ENCODE peak calls at places on chromosomes 4 and X, in seven cellular contexts. U is transverse colon, B is suprapubic skin, F is uterus, T is GM12892, O is HepG2, R is prostate gland. X is an unnamed sample.

GRCh38 chrX:65463550-65463949 is 71.0 kb downstream of the LAS1L start:
- DNase-seq in O (no peak), U (no peak), T (no peak), R (no peak), F (no peak), B (no peak), X (no peak)

GRCh38 chr4:147736458-147736857 is 4.6 kb downstream of the ARHGAP10 start:
- DNase-seq in U (no peak), O (no peak), F (no peak), R (no peak), T (no peak), B (no peak), X (peak)

GRCh38 chr4:152991361-152991760 is 55.2 kb downstream of the FHDC1 start:
- DNase-seq in B (no peak), F (no peak), U (no peak), T (no peak), O (no peak), R (no peak), X (no peak)

GRCh38 chrX:116272328-116272727 is 101.8 kb downstream of the AGTR2 start:
- DNase-seq in T (no peak), O (no peak), F (no peak), U (peak), B (no peak), R (no peak), X (peak)

GRCh38 chr4:67700119-67700873 is 659 bp downstream of the UBA6 start:
- DNase-seq in O (no peak), R (no peak), T (peak), B (no peak), F (no peak), U (no peak), X (no peak)

GRCh38 chr4:183571350-183572076 is 66.7 kb downstream of the ING2 start:
- DNase-seq in R (peak), O (peak), U (peak), B (no peak), T (no peak), F (no peak), X (no peak)

GRCh38 chr4:156816356-156816755 is 155.2 kb downstream of the PDGFC start:
- DNase-seq in O (no peak), T (no peak), F (no peak), B (no peak), R (no peak), U (no peak), X (no peak)

GRCh38 chr4:2942037-2942531 is 21.1 kb downstream of the NOP14 start:
- DNase-seq in O (no peak), T (no peak), F (no peak), R (no peak), U (peak), B (no peak), X (no peak)

GRCh38 chr4:117941611-117942010 is 92.7 kb upstream of the NDST3 start:
- DNase-seq in O (no peak), T (no peak), R (no peak), B (no peak), F (no peak), U (no peak), X (no peak)

GRCh38 chr4:68869274-68869773 is 53.5 kb downstream of the UGT2B10 start:
- DNase-seq in R (no peak), F (no peak), O (no peak), B (no peak), T (no peak), U (no peak), X (no peak)

GRCh38 chr4:3462790-3463415 is at the start of gene DOK7:
- DNase-seq in T (no peak), B (no peak), F (no peak), U (no peak), O (no peak), R (no peak), X (no peak)

GRCh38 chr4:72864898-72865297 is 204.6 kb downstream of the COX18 start:
- DNase-seq in O (no peak), U (no peak), F (no peak), B (no peak), R (no peak), T (no peak), X (no peak)

GRCh38 chr4:186623546-186623945 is 68.2 kb upstream of the MTNR1A start:
- DNase-seq in F (no peak), T (no peak), O (no peak), U (no peak), B (no peak), R (no peak), X (no peak)

GRCh38 chrX:50697691-50698090 is 116.3 kb downstream of the SHROOM4 start:
- DNase-seq in O (no peak), B (no peak), U (no peak), T (no peak), F (no peak), R (no peak), X (no peak)

GRCh38 chr4:154503598-154503997 is 12.0 kb upstream of the DCHS2 start:
- DNase-seq in T (no peak), B (no peak), R (no peak), U (no peak), O (peak), F (no peak), X (no peak)

GRCh38 chr4:161564230-161564834 is 599.5 kb downstream of the FSTL5 start:
- DNase-seq in R (no peak), B (no peak), F (no peak), U (no peak), O (no peak), T (no peak), X (no peak)

GRCh38 chrX:152915541-152916241 is 17.8 kb downstream of the ZNF185 start:
- DNase-seq in B (no peak), T (peak), R (no peak), F (peak), O (peak), U (no peak), X (peak)

GRCh38 chr4:145566767-145567166 is 52.4 kb upstream of the MMAA start:
- DNase-seq in B (no peak), R (no peak), U (no peak), F (no peak), T (no peak), O (no peak), X (no peak)

GRCh38 chrX:118574666-118575065 is 79.1 kb downstream of the DOCK11 start:
- DNase-seq in O (no peak), B (no peak), T (no peak), R (no peak), U (no peak), F (no peak), X (no peak)

GRCh38 chr4:26857278-26858034 is 3.2 kb upstream of the STIM2 start:
- DNase-seq in T (peak), U (peak), B (peak), O (peak), F (peak), R (peak), X (peak)

GRCh38 chrX:71910526-71911022 is at the start of gene NHSL2:
- DNase-seq in T (no peak), O (no peak), B (no peak), U (no peak), R (no peak), F (peak), X (no peak)

GRCh38 chrX:3226087-3226486 is 120.4 kb downstream of the MXRA5 start:
- DNase-seq in T (no peak), O (no peak), U (no peak), F (no peak), R (no peak), B (no peak), X (no peak)

GRCh38 chr4:139595989-139596679 is 40.1 kb upstream of the SETD7 start:
- DNase-seq in T (no peak), F (no peak), R (no peak), B (peak), U (no peak), O (no peak), X (no peak)

GRCh38 chr4:108683479-108683878 is 33.1 kb downstream of the OSTC start:
- DNase-seq in R (no peak), O (peak), U (no peak), T (no peak), B (no peak), F (no peak), X (no peak)

GRCh38 chr4:188092824-188093223 is 16.6 kb downstream of the TRIML2 start:
- DNase-seq in R (no peak), F (no peak), U (no peak), O (no peak), T (no peak), B (no peak), X (peak)

GRCh38 chr4:122827258-122827887 is 742 bp downstream of the FGF2 start:
- DNase-seq in B (peak), R (no peak), O (no peak), U (peak), F (peak), T (peak), X (no peak)

GRCh38 chrX:138748480-138748879 is 37.0 kb upstream of the FGF13 start:
- DNase-seq in T (no peak), B (no peak), O (no peak), F (no peak), R (no peak), U (no peak), X (no peak)

GRCh38 chrX:138908577-138908976 is 197.1 kb upstream of the FGF13 start:
- DNase-seq in T (no peak), F (no peak), U (no peak), O (no peak), R (no peak), B (no peak), X (no peak)

GRCh38 chr4:31461425-31461824 is 741.3 kb downstream of the PCDH7 start:
- DNase-seq in B (no peak), F (no peak), T (no peak), R (no peak), O (no peak), U (no peak), X (no peak)

GRCh38 chr4:174156239-174156826 is 127.1 kb downstream of the FBXO8 start:
- DNase-seq in R (no peak), B (no peak), O (peak), F (no peak), U (no peak), T (no peak), X (no peak)

GRCh38 chr4:16169491-16169890 is 56.8 kb downstream of the TAPT1 start:
- DNase-seq in O (no peak), B (no peak), T (no peak), U (no peak), R (no peak), F (no peak), X (no peak)

GRCh38 chrX:39613997-39614679 is 483.6 kb downstream of the BCOR start:
- DNase-seq in F (no peak), U (peak), O (no peak), B (no peak), T (peak), R (no peak), X (no peak)

GRCh38 chr4:155578726-155579385 is 87.8 kb upstream of the GUCY1A1 start:
- DNase-seq in R (no peak), O (no peak), T (no peak), B (no peak), F (no peak), U (no peak), X (no peak)

GRCh38 chr4:813900-814299 is 12.0 kb downstream of the CPLX1 start:
- DNase-seq in F (no peak), R (no peak), B (no peak), O (peak), U (no peak), T (no peak), X (no peak)

GRCh38 chr4:56147371-56147770 is 198.6 kb downstream of the CEP135 start:
- DNase-seq in O (no peak), T (no peak), U (no peak), F (no peak), R (no peak), B (no peak), X (no peak)

GRCh38 chr4:106421441-106422296 is 53.1 kb upstream of the GIMD1 start:
- DNase-seq in U (no peak), T (no peak), R (no peak), B (no peak), F (no peak), O (peak), X (no peak)

GRCh38 chr4:155761916-155762315 is 3.1 kb downstream of the GUCY1B1 start:
- DNase-seq in F (no peak), O (no peak), R (no peak), U (no peak), T (no peak), B (no peak), X (no peak)

GRCh38 chr4:75698162-75698962 is 25.2 kb upstream of the G3BP2 start:
- DNase-seq in T (no peak), U (no peak), F (no peak), B (no peak), O (no peak), R (no peak), X (no peak)
- TF ChIP-seq POLR2A in T (peak), U (no peak), F (no peak), B (no peak), O (no peak), R (no peak), X (no peak)

GRCh38 chr4:91826186-91826585 is 477.6 kb upstream of the GRID2 start:
- DNase-seq in F (no peak), B (no peak), R (no peak), O (no peak), T (no peak), U (no peak), X (peak)

GRCh38 chr4:91827914-91828313 is 475.9 kb upstream of the GRID2 start:
- DNase-seq in F (no peak), O (no peak), T (no peak), R (no peak), B (no peak), U (no peak), X (no peak)

GRCh38 chr4:91829531-91829930 is 474.2 kb upstream of the GRID2 start:
- DNase-seq in F (no peak), T (no peak), O (no peak), B (no peak), U (no peak), R (no peak), X (no peak)

GRCh38 chr4:91824773-91825172 is 479.0 kb upstream of the GRID2 start:
- DNase-seq in T (no peak), O (no peak), R (no peak), U (no peak), B (no peak), F (no peak), X (no peak)
- TF ChIP-seq POLR2A in T (no peak), O (no peak), R (no peak), U (no peak), B (no peak), F (no peak), X (no peak)

GRCh38 chr4:10075158-10075863 is 41.3 kb downstream of the WDR1 start:
- DNase-seq in R (no peak), B (no peak), T (no peak), F (peak), O (no peak), U (no peak), X (no peak)

GRCh38 chr4:10077492-10078335 is 38.9 kb downstream of the WDR1 start:
- DNase-seq in U (no peak), F (peak), B (no peak), R (no peak), O (no peak), T (peak), X (no peak)

GRCh38 chr4:10077101-10077491 is 39.5 kb downstream of the WDR1 start:
- DNase-seq in T (peak), F (no peak), U (no peak), R (no peak), O (no peak), B (no peak), X (no peak)

GRCh38 chr4:10074767-10075105 is 41.9 kb downstream of the WDR1 start:
- DNase-seq in O (no peak), R (no peak), T (no peak), B (no peak), F (no peak), U (no peak), X (peak)

DNA sequence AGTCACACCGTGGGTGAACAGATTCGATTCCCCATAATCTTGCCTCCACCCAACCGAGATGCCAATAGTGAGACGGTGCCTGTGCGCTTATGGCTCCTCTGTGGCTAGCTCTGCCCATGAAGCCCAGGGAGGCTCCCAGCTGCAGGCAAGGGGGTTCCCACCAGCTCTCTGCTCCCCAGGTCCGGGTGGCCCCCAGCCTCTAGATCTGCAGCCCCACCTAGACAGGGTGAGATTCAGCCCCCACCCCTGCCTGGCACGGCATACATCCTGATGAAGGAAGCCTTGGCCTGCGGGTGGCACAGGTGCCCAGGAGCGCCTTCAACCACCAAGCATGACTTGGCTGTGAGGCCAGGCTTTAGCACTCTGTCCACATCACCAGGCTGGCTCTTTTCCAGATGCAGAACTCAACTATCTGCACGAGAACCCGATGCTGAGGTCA is 40.6 kb downstream of the WDR1 start:
- DNase-seq in R (no peak), F (peak), T (peak), U (no peak), B (no peak), O (no peak), X (no peak)
- TF ChIP-seq POLR2A in R (no peak), F (no peak), T (peak), U (no peak), B (no peak), O (no peak), X (no peak)

GRCh38 chrX:147838465-147839131 is 73.1 kb upstream of the FMR1 start:
- DNase-seq in T (no peak), B (no peak), F (no peak), U (no peak), O (peak), R (no peak), X (no peak)
- TF ChIP-seq POLR2A in T (no peak), B (no peak), F (no peak), U (no peak), O (no peak), R (no peak), X (no peak)

DNA sequence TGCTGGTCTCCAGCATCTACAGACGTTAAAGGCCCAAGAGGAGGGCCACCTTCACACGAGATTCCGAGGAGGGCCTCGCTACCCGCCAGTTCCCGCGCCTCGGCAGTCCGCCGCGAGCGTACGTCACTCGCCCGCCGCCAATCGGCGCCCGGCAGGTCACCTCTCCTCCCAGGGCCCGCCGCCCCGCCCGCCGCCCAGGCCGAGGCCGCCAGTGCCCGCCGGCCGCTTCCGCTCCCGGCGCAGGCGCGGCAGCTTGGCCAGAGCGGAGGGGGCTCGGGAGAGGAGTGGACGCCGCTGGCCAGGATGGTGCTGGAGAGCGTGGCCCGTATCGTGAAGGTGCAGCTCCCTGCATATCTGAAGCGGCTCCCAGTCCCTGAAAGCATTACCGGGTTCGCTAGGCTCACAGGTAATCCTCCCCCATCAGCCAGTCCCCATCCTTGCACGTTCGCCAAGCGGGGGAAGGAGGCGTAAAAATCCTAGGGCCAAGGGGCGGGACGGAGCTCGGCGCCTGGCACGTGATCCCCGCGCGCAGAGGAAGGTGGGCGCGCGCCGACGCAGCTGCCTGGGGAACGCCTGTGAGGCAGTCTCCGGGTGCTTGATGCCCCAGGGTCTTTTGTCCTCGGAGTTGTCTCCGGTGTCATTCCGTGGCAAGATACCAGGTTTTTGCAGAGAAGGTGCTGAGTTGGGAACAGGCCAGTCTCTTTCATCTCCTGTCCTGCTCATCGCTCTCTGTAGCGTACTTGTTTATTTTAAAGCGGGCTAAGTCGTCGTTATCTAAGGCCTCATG is at the start of gene CISD2:
- DNase-seq in T (peak), B (peak), R (peak), U (peak), F (peak), O (peak), X (peak)
- TF ChIP-seq POLR2A in T (peak), B (peak), R (peak), U (peak), F (peak), O (peak), X (peak)

X was measured in H54.